ENCODE peak calls at places on chromosomes 11 and 22, in seven cellular contexts. One of them, this sample, is unnamed.

GRCh38 chr11:44855138-44855849 is 95.4 kb downstream of the TP53I11 start:
- DNase-seq in HCT116: no peak
- DNase-seq in endothelial cell of umbilical vein: no peak
- DNase-seq in H1: no peak
- DNase-seq in HepG2: no peak
- DNase-seq in SK-N-SH: no peak
- DNase-seq in K562: no peak
- DNase-seq in this sample: no peak

GRCh38 chr11:88383446-88383845 is 45.9 kb upstream of the CTSC start:
- DNase-seq in HCT116: no peak
- DNase-seq in endothelial cell of umbilical vein: peak; percentile 55
- DNase-seq in H1: no peak
- DNase-seq in HepG2: no peak
- DNase-seq in SK-N-SH: no peak
- DNase-seq in K562: no peak
- DNase-seq in this sample: no peak

GRCh38 chr22:29369460-29369859 is 18.9 kb downstream of the AP1B1 start:
- DNase-seq in HCT116: no peak
- DNase-seq in endothelial cell of umbilical vein: peak; percentile 67
- DNase-seq in H1: peak; percentile 33
- DNase-seq in HepG2: no peak
- DNase-seq in SK-N-SH: no peak
- DNase-seq in K562: peak; percentile 42
- DNase-seq in this sample: peak; percentile 34

GRCh38 chr11:73478737-73479347 is 102.6 kb downstream of the RELT start:
- DNase-seq in HCT116: peak; percentile 26
- DNase-seq in endothelial cell of umbilical vein: peak; percentile 59
- DNase-seq in H1: no peak
- DNase-seq in HepG2: peak; percentile 37
- DNase-seq in SK-N-SH: peak; percentile 45
- DNase-seq in K562: peak; percentile 31
- DNase-seq in this sample: no peak

GRCh38 chr11:12160231-12160630 is 49.8 kb downstream of the MICAL2 start:
- DNase-seq in HCT116: no peak
- DNase-seq in endothelial cell of umbilical vein: no peak
- DNase-seq in H1: no peak
- DNase-seq in HepG2: no peak
- DNase-seq in SK-N-SH: no peak
- DNase-seq in K562: no peak
- DNase-seq in this sample: no peak

GRCh38 chr11:71949034-71949433 is 20.2 kb downstream of the RNF121 start:
- DNase-seq in HCT116: no peak
- DNase-seq in endothelial cell of umbilical vein: no peak
- DNase-seq in H1: no peak
- DNase-seq in HepG2: no peak
- DNase-seq in SK-N-SH: no peak
- DNase-seq in K562: no peak
- DNase-seq in this sample: no peak

GRCh38 chr22:45376703-45377102 is 36.7 kb downstream of the SMC1B start:
- DNase-seq in HCT116: no peak
- DNase-seq in endothelial cell of umbilical vein: peak; percentile 48
- DNase-seq in H1: no peak
- DNase-seq in HepG2: no peak
- DNase-seq in SK-N-SH: no peak
- DNase-seq in K562: no peak
- DNase-seq in this sample: no peak

GRCh38 chr11:62556872-62557631 is 10.4 kb upstream of the AHNAK start:
- DNase-seq in HCT116: no peak
- DNase-seq in endothelial cell of umbilical vein: no peak
- DNase-seq in H1: no peak
- DNase-seq in HepG2: no peak
- DNase-seq in SK-N-SH: no peak
- DNase-seq in K562: peak; percentile 51
- DNase-seq in this sample: no peak

GRCh38 chr11:111733009-111733408 is 33.2 kb downstream of the PPP2R1B start:
- DNase-seq in HCT116: no peak
- DNase-seq in endothelial cell of umbilical vein: peak; percentile 96
- DNase-seq in H1: no peak
- DNase-seq in HepG2: no peak
- DNase-seq in SK-N-SH: no peak
- DNase-seq in K562: no peak
- DNase-seq in this sample: no peak
- TF ChIP-seq POLR2AphosphoS5 in HCT116: no peak
- TF ChIP-seq POLR2AphosphoS5 in endothelial cell of umbilical vein: no peak
- TF ChIP-seq POLR2AphosphoS5 in H1: no peak
- TF ChIP-seq POLR2AphosphoS5 in HepG2: no peak
- TF ChIP-seq POLR2AphosphoS5 in SK-N-SH: no peak
- TF ChIP-seq POLR2AphosphoS5 in K562: no peak
- TF ChIP-seq POLR2AphosphoS5 in this sample: no peak

GRCh38 chr22:35649636-35650250 is 1.5 kb downstream of the APOL6 start:
- DNase-seq in HCT116: no peak
- DNase-seq in endothelial cell of umbilical vein: no peak
- DNase-seq in H1: no peak
- DNase-seq in HepG2: no peak
- DNase-seq in SK-N-SH: no peak
- DNase-seq in K562: no peak
- DNase-seq in this sample: no peak

GRCh38 chr22:35648066-35649025 is at the start of gene APOL6:
- DNase-seq in HCT116: no peak
- DNase-seq in endothelial cell of umbilical vein: peak; percentile 50
- DNase-seq in H1: no peak
- DNase-seq in HepG2: peak; percentile 76
- DNase-seq in SK-N-SH: no peak
- DNase-seq in K562: peak; percentile 27
- DNase-seq in this sample: no peak

GRCh38 chr22:35651085-35651484 is 2.8 kb downstream of the APOL6 start:
- DNase-seq in HCT116: no peak
- DNase-seq in endothelial cell of umbilical vein: no peak
- DNase-seq in H1: no peak
- DNase-seq in HepG2: no peak
- DNase-seq in SK-N-SH: no peak
- DNase-seq in K562: no peak
- DNase-seq in this sample: no peak

GRCh38 chr22:35645646-35646045 is 2.6 kb upstream of the APOL6 start:
- DNase-seq in HCT116: no peak
- DNase-seq in endothelial cell of umbilical vein: no peak
- DNase-seq in H1: no peak
- DNase-seq in HepG2: no peak
- DNase-seq in SK-N-SH: no peak
- DNase-seq in K562: no peak
- DNase-seq in this sample: no peak

DNA sequence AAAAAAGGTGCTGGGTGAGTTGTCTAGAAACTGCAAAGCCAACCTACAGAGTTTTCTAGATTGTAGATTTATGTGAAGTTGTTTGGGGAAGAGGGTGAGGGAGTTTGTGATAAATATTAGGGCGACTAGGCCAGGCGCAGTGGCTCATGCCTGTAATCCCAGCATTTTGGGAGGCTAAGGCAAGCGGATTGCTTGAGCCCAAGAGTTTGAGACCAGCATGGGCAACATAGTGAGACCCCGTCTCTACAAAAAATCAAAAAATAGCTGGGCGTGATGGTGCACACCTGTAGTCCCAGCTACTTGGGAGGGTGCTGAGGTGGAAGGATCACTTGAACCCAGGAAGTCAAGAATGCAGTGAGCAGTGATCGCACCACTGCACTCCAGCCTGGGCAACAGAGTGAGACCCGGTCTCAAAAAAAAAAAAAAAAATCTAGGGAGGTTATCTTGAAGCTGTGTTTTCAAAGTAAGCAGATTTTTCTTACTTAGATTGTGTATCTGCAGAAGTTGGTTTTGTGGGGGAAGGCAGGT is 844 bp downstream of the APOL6 start:
- DNase-seq in HCT116: no peak
- DNase-seq in endothelial cell of umbilical vein: no peak
- DNase-seq in H1: no peak
- DNase-seq in HepG2: no peak
- DNase-seq in SK-N-SH: no peak
- DNase-seq in K562: no peak
- DNase-seq in this sample: no peak
- H3K9ac ChIP-seq in HCT116: no peak overlapping the region
- H3K9ac ChIP-seq in endothelial cell of umbilical vein: no peak overlapping the region
- H3K9ac ChIP-seq in H1: no peak overlapping the region
- H3K9ac ChIP-seq in HepG2: peak overlapping the region; percentile 85
- H3K9ac ChIP-seq in SK-N-SH: peak overlapping the region; percentile 49
- H3K9ac ChIP-seq in K562: no peak overlapping the region
- H3K9ac ChIP-seq in this sample: peak overlapping the region; percentile 65

GRCh38 chr11:119319136-119319701 is 2.3 kb upstream of the MCAM start:
- DNase-seq in HCT116: no peak
- DNase-seq in endothelial cell of umbilical vein: no peak
- DNase-seq in H1: no peak
- DNase-seq in HepG2: no peak
- DNase-seq in SK-N-SH: no peak
- DNase-seq in K562: no peak
- DNase-seq in this sample: no peak

GRCh38 chr11:119316729-119317591 is at the start of gene MCAM:
- DNase-seq in HCT116: no peak
- DNase-seq in endothelial cell of umbilical vein: peak; percentile 65
- DNase-seq in H1: no peak
- DNase-seq in HepG2: peak; percentile 41
- DNase-seq in SK-N-SH: peak; percentile 87
- DNase-seq in K562: peak; percentile 74
- DNase-seq in this sample: no peak

GRCh38 chr11:119318240-119319135 is 1.6 kb upstream of the MCAM start:
- DNase-seq in HCT116: no peak
- DNase-seq in endothelial cell of umbilical vein: peak; percentile 81
- DNase-seq in H1: no peak
- DNase-seq in HepG2: peak; percentile 52
- DNase-seq in SK-N-SH: peak; percentile 47
- DNase-seq in K562: peak; percentile 89
- DNase-seq in this sample: no peak

GRCh38 chr11:119316017-119316728 is 757 bp downstream of the MCAM start:
- DNase-seq in HCT116: no peak
- DNase-seq in endothelial cell of umbilical vein: peak; percentile 42
- DNase-seq in H1: no peak
- DNase-seq in HepG2: no peak
- DNase-seq in SK-N-SH: peak; percentile 92
- DNase-seq in K562: peak; percentile 28
- DNase-seq in this sample: no peak

GRCh38 chr11:119317592-119318239 is 786 bp upstream of the MCAM start:
- DNase-seq in HCT116: no peak
- DNase-seq in endothelial cell of umbilical vein: no peak
- DNase-seq in H1: no peak
- DNase-seq in HepG2: no peak
- DNase-seq in SK-N-SH: peak; percentile 16
- DNase-seq in K562: no peak
- DNase-seq in this sample: no peak
- H3K27ac ChIP-seq in HCT116: peak overlapping the region; percentile 22
- H3K27ac ChIP-seq in endothelial cell of umbilical vein: peak overlapping the region; percentile 93
- H3K27ac ChIP-seq in H1: no peak overlapping the region
- H3K27ac ChIP-seq in HepG2: no peak overlapping the region
- H3K27ac ChIP-seq in SK-N-SH: no peak overlapping the region
- H3K27ac ChIP-seq in K562: peak overlapping the region; percentile 93
- H3K27ac ChIP-seq in this sample: no peak overlapping the region

DNA sequence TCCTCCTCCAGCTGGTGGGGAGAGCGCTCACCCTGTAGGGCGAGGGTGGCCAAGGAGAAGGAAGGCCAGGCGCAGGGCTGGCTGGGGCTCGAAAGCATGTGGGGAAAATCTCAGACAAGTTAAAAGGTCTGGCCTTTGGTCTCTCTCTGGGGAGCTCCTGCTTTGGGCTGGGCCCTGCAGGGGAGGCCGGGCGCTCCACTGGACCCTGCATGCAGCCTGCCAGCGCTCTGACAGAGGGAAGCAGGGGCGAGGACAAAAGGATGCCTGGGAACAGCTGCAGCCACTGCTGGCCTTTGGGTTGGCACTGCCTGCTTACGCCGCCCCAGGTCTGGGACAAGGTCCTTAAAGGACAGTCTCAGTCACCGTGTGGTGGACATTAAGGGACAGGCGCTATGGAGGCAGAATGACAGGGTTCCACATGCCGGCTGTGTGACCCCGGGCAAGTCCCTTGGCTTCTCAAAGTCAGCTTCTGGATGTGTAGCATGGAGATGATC is 56.4 kb upstream of the TTLL12 start:
- DNase-seq in HCT116: no peak
- DNase-seq in endothelial cell of umbilical vein: no peak
- DNase-seq in H1: no peak
- DNase-seq in HepG2: no peak
- DNase-seq in SK-N-SH: no peak
- DNase-seq in K562: no peak
- DNase-seq in this sample: no peak
- TF ChIP-seq POLR2AphosphoS5 in HCT116: no peak
- TF ChIP-seq POLR2AphosphoS5 in endothelial cell of umbilical vein: no peak
- TF ChIP-seq POLR2AphosphoS5 in H1: no peak
- TF ChIP-seq POLR2AphosphoS5 in HepG2: no peak
- TF ChIP-seq POLR2AphosphoS5 in SK-N-SH: no peak
- TF ChIP-seq POLR2AphosphoS5 in K562: no peak
- TF ChIP-seq POLR2AphosphoS5 in this sample: no peak

GRCh38 chr11:67483498-67483798 is 622 bp downstream of the AIP start:
- DNase-seq in HCT116: no peak
- DNase-seq in endothelial cell of umbilical vein: no peak
- DNase-seq in H1: no peak
- DNase-seq in HepG2: no peak
- DNase-seq in SK-N-SH: no peak
- DNase-seq in K562: no peak
- DNase-seq in this sample: no peak
- H3K9ac ChIP-seq in HCT116: peak overlapping the region; percentile 56
- H3K9ac ChIP-seq in endothelial cell of umbilical vein: no peak overlapping the region
- H3K9ac ChIP-seq in H1: no peak overlapping the region
- H3K9ac ChIP-seq in HepG2: peak overlapping the region; percentile 72
- H3K9ac ChIP-seq in SK-N-SH: no peak overlapping the region
- H3K9ac ChIP-seq in K562: peak overlapping the region; percentile 85
- H3K9ac ChIP-seq in this sample: peak overlapping the region; percentile 73